ENCODE peak calls at places on chromosomes 3 and 15, in four cellular contexts. One of them, this sample, is unnamed.
A peak's percentile ranks its signal among the peaks of the same experiment; 100 is the strongest.

GRCh38 chr3:71194785-71195184 is 388.7 kb downstream of the FOXP1 start:
- DNase-seq in MCF 10A: no peak
- DNase-seq in NCI-H460: no peak
- DNase-seq in suprapubic skin: no peak
- DNase-seq in this sample: no peak

GRCh38 chr3:108103971-108104797 is 13.4 kb upstream of the CD47 start:
- DNase-seq in MCF 10A: no peak
- DNase-seq in NCI-H460: no peak
- DNase-seq in suprapubic skin: no peak
- DNase-seq in this sample: no peak

GRCh38 chr3:148178508-148178907 is 519.2 kb upstream of the AGTR1 start:
- DNase-seq in MCF 10A: no peak
- DNase-seq in NCI-H460: peak; percentile 14
- DNase-seq in suprapubic skin: no peak
- DNase-seq in this sample: no peak

GRCh38 chr3:148254402-148254801 is 443.3 kb upstream of the AGTR1 start:
- DNase-seq in MCF 10A: no peak
- DNase-seq in NCI-H460: no peak
- DNase-seq in suprapubic skin: no peak
- DNase-seq in this sample: no peak

GRCh38 chr15:51775967-51776816 is 24.8 kb downstream of the TMOD2 start:
- DNase-seq in MCF 10A: peak; percentile 71
- DNase-seq in NCI-H460: peak; percentile 58
- DNase-seq in suprapubic skin: no peak
- DNase-seq in this sample: no peak

GRCh38 chr3:20350449-20350848 is 164.4 kb upstream of the SGO1 start:
- DNase-seq in MCF 10A: no peak
- DNase-seq in NCI-H460: no peak
- DNase-seq in suprapubic skin: no peak
- DNase-seq in this sample: no peak

GRCh38 chr3:25604107-25604805 is 60.5 kb downstream of the TOP2B start:
- DNase-seq in MCF 10A: peak; percentile 54
- DNase-seq in NCI-H460: no peak
- DNase-seq in suprapubic skin: no peak
- DNase-seq in this sample: no peak

GRCh38 chr15:48602358-48603122 is 43.0 kb downstream of the FBN1 start:
- DNase-seq in MCF 10A: peak; percentile 18
- DNase-seq in NCI-H460: no peak
- DNase-seq in suprapubic skin: no peak
- DNase-seq in this sample: no peak

GRCh38 chr15:41933771-41934170 is 38.6 kb downstream of the EHD4 start:
- DNase-seq in MCF 10A: peak; percentile 59
- DNase-seq in NCI-H460: no peak
- DNase-seq in suprapubic skin: no peak
- DNase-seq in this sample: peak; percentile 75

GRCh38 chr3:195065864-195066185 is 205.1 kb downstream of the XXYLT1 start:
- DNase-seq in MCF 10A: no peak
- DNase-seq in NCI-H460: no peak
- DNase-seq in suprapubic skin: no peak
- DNase-seq in this sample: no peak

GRCh38 chr3:167066977-167067843 is 312.9 kb downstream of the ZBBX start:
- DNase-seq in MCF 10A: no peak
- DNase-seq in NCI-H460: no peak
- DNase-seq in suprapubic skin: no peak
- DNase-seq in this sample: no peak

GRCh38 chr3:6326760-6327159 is 534.2 kb upstream of the GRM7 start:
- DNase-seq in MCF 10A: no peak
- DNase-seq in NCI-H460: no peak
- DNase-seq in suprapubic skin: no peak
- DNase-seq in this sample: no peak

GRCh38 chr3:112127522-112128494 is 5.2 kb downstream of the GCSAM start:
- DNase-seq in MCF 10A: no peak
- DNase-seq in NCI-H460: no peak
- DNase-seq in suprapubic skin: no peak
- DNase-seq in this sample: no peak

This sample was measured in coronary artery.